ENCODE peak calls at places on chromosomes 11 and 22, in six cellular contexts. G is CD8-positive, alpha-beta memory T cell; J is psoas muscle; T is left ventricle myocardium inferior; A is left lung; F is right cardiac atrium. R is an unnamed sample.

GRCh38 chr11:66388746-66389386 is 17.3 kb upstream of the SLC29A2 start:
- DNase-seq in G (peak; percentile 66), J (peak; percentile 84), T (peak; percentile 53), A (peak; percentile 68), F (peak; percentile 68), R (peak; percentile 28)

GRCh38 chr11:44361883-44362282 is 51.9 kb upstream of the ALX4 start:
- DNase-seq in G (no peak), J (no peak), T (no peak), A (no peak), F (no peak), R (no peak)

GRCh38 chr11:8011981-8012444 is 24.9 kb downstream of the EIF3F start:
- DNase-seq in G (no peak), J (no peak), T (no peak), A (no peak), F (no peak), R (no peak)

GRCh38 chr11:134559617-134559992 is 147.6 kb upstream of the B3GAT1 start:
- DNase-seq in G (no peak), J (no peak), T (no peak), A (no peak), F (no peak), R (no peak)

GRCh38 chr11:1924646-1925372 is 5.3 kb downstream of the TNNT3 start:
- DNase-seq in G (no peak), J (peak; percentile 52), T (no peak), A (peak; percentile 19), F (peak; percentile 47), R (no peak)

GRCh38 chr22:19673660-19674059 is 40.6 kb upstream of the SEPTIN5 start:
- DNase-seq in G (no peak), J (no peak), T (no peak), A (no peak), F (no peak), R (no peak)

GRCh38 chr11:2464451-2465165 is 19.8 kb downstream of the KCNQ1 start:
- DNase-seq in G (no peak), J (no peak), T (no peak), A (no peak), F (no peak), R (no peak)

GRCh38 chr22:32202539-32203180 is 2.2 kb downstream of the RFPL2 start:
- DNase-seq in G (no peak), J (no peak), T (peak; percentile 26), A (peak; percentile 66), F (peak; percentile 67), R (peak; percentile 39)

GRCh38 chr11:18265949-18266348 is at the start of gene SAA1:
- DNase-seq in G (no peak), J (no peak), T (no peak), A (no peak), F (no peak), R (no peak)

GRCh38 chr11:44079376-44079775 is 13.3 kb downstream of the ACCS start:
- DNase-seq in G (no peak), J (no peak), T (no peak), A (no peak), F (no peak), R (no peak)

GRCh38 chr11:82720267-82720666 is 13.4 kb downstream of the FAM181B start:
- DNase-seq in G (no peak), J (no peak), T (no peak), A (no peak), F (no peak), R (no peak)

GRCh38 chr11:86360775-86361395 is 13.8 kb upstream of the CCDC81 start:
- DNase-seq in G (no peak), J (no peak), T (no peak), A (no peak), F (no peak), R (no peak)

GRCh38 chr11:62120001-62120400 is 3.8 kb upstream of the INCENP start:
- DNase-seq in G (no peak), J (no peak), T (no peak), A (peak; percentile 68), F (no peak), R (no peak)

GRCh38 chr11:16779436-16779835 is 41.0 kb downstream of the C11orf58 start:
- DNase-seq in G (no peak), J (no peak), T (no peak), A (peak; percentile 69), F (peak; percentile 64), R (no peak)

GRCh38 chr22:42396621-42397331 is 35.4 kb downstream of the NFAM1 start:
- DNase-seq in G (peak; percentile 6), J (no peak), T (no peak), A (peak; percentile 71), F (no peak), R (no peak)

GRCh38 chr22:38505595-38506117 is 455 bp downstream of the DDX17 start:
- DNase-seq in G (no peak), J (peak; percentile 91), T (peak; percentile 85), A (peak; percentile 73), F (peak; percentile 94), R (peak; percentile 77)

GRCh38 chr11:2761131-2762030 is 61.6 kb upstream of the KCNQ1OT1 start:
- DNase-seq in G (no peak), J (no peak), T (no peak), A (peak; percentile 27), F (peak; percentile 41), R (no peak)

GRCh38 chr11:75597636-75598035 is 35.6 kb downstream of the SERPINH1 start:
- DNase-seq in G (no peak), J (no peak), T (no peak), A (no peak), F (no peak), R (no peak)

GRCh38 chr11:63683133-63683991 is 2.1 kb downstream of the RTN3 start:
- DNase-seq in G (no peak), J (no peak), T (no peak), A (no peak), F (no peak), R (no peak)

GRCh38 chr11:66870616-66871520 is 14.0 kb downstream of the LRFN4 start:
- DNase-seq in G (no peak), J (no peak), T (no peak), A (no peak), F (peak; percentile 46), R (no peak)

DNA sequence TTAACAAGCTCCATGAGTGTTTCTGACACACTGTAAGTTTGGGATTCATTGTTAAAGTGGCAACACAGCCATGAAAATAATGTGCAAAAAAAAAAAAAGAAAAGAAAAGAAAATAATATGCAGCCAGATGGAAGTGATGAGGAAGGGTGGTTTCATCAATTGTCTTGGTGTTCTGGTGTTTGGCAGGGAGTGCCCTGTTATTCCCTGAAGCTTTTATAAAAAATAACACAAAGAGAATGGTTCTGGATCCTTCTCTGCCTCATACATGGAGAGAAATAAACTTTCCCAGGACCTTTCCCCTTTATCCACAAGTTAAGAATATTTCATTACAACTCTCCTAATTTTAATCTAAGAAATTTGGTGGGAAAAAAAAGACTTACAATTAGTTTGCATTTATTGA is 16.7 kb downstream of the AMOTL1 start:
- DNase-seq in G (no peak), J (no peak), T (no peak), A (no peak), F (no peak), R (no peak)
- H3K4me1 ChIP-seq in G (no peaks in the 10 kb centered on the region), J (peaks cover 97% of the 10 kb centered on the region), T (peaks cover 93% of the 10 kb centered on the region), A (peaks cover 63% of the 10 kb centered on the region), F (peaks cover 20% of the 10 kb centered on the region), R (peaks cover 89% of the 10 kb centered on the region)

DNA sequence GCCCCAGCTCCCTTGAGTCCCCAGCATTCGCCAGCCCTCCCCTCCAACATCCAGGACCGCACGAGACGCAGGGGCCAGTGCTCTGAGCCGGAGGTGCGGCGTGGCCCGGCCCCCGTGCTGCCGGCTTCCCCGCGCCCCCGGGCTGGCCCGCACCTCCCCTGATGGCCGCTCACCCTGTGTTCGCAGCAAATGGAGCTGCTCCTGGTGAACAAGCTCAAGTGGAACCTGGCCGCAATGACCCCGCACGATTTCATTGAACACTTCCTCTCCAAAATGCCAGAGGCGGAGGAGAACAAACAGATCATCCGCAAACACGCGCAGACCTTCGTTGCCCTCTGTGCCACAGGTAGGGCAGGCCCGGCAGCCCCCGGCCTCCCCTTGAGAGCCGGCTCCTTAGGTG is 2.7 kb downstream of the CCND1 start:
- DNase-seq in G (no peak), J (no peak), T (no peak), A (no peak), F (no peak), R (no peak)
- H3K4me3 ChIP-seq in G (no peak overlapping the region), J (peak overlapping the region; percentile 75), T (peak overlapping the region; percentile 96), A (peak overlapping the region; percentile 51), F (no peak overlapping the region), R (peak overlapping the region; percentile 85)

GRCh38 chr22:36381513-36382079 is 6.2 kb downstream of the MYH9 start:
- DNase-seq in G (peak; percentile 13), J (no peak), T (no peak), A (no peak), F (no peak), R (no peak)
- H3K27ac ChIP-seq in G (no peak overlapping the region), J (no peak overlapping the region), T (peak overlapping the region; percentile 100), A (peak overlapping the region; percentile 99), F (no peak overlapping the region), R (peak overlapping the region; percentile 57)

GRCh38 chr11:128504489-128504888 is 82.9 kb downstream of the ETS1 start:
- DNase-seq in G (no peak), J (no peak), T (no peak), A (no peak), F (no peak), R (no peak)
- H3K4me1 ChIP-seq in G (peaks cover 99% of the 10 kb centered on the region), J (peaks cover 92% of the 10 kb centered on the region), T (peaks cover 100% of the 10 kb centered on the region), A (peaks cover 100% of the 10 kb centered on the region), F (peaks cover 38% of the 10 kb centered on the region), R (peaks cover 100% of the 10 kb centered on the region)

GRCh38 chr22:50184541-50185383 is 951 bp upstream of the TRABD start:
- DNase-seq in G (no peak), J (peak; percentile 71), T (no peak), A (no peak), F (peak; percentile 80), R (no peak)
- H3K4me3 ChIP-seq in G (peak overlapping the region; percentile 57), J (peak overlapping the region; percentile 79), T (peak overlapping the region; percentile 85), A (peak overlapping the region; percentile 43), F (peak overlapping the region; percentile 40), R (peak overlapping the region; percentile 65)

R was measured in heart right ventricle.